ENCODE peak calls at places on chromosome 15, in five cellular contexts. C is GM12878, Y is SK-N-SH, V is HepG2, K is K562. O is an unnamed sample. For H3K36me3, the result is how much of the 10 kb centered on the place peaks cover.

GRCh38 chr15:30953731-30954378 is 37.6 kb downstream of the MTMR10 start:
- DNase-seq in V (no peak), K (peak), C (no peak), Y (no peak), O (peak)

GRCh38 chr15:98713585-98714001 is 65.3 kb downstream of the IGF1R start:
- DNase-seq in Y (no peak), V (no peak), K (no peak), C (peak), O (no peak)

GRCh38 chr15:78617131-78617915 is 3.5 kb downstream of the CHRNA3 start:
- DNase-seq in Y (no peak), K (no peak), C (no peak), V (no peak), O (no peak)

GRCh38 chr15:35738370-35738769 is 192.4 kb upstream of the DPH6 start:
- DNase-seq in C (no peak), V (no peak), Y (no peak), K (no peak), O (no peak)

GRCh38 chr15:95804484-95804883 is 526.0 kb upstream of the NR2F2 start:
- DNase-seq in Y (no peak), K (no peak), C (no peak), V (no peak), O (no peak)

GRCh38 chr15:72474912-72475601 is 927 bp downstream of the ARIH1 start:
- DNase-seq in C (peak), K (peak), V (peak), Y (peak), O (peak)

GRCh38 chr15:31202953-31203352 is 101.4 kb upstream of the TRPM1 start:
- DNase-seq in K (no peak), C (no peak), Y (no peak), V (no peak), O (no peak)

GRCh38 chr15:101172421-101173097 is 79.3 kb downstream of the CHSY1 start:
- DNase-seq in C (no peak), V (no peak), Y (peak), K (no peak), O (no peak)

GRCh38 chr15:36590838-36591237 is 11.4 kb downstream of the CDIN1 start:
- DNase-seq in C (no peak), K (no peak), V (no peak), Y (no peak), O (no peak)

GRCh38 chr15:92118162-92118935 is 264.8 kb downstream of the SLCO3A1 start:
- DNase-seq in C (no peak), V (no peak), Y (no peak), K (no peak), O (no peak)

GRCh38 chr15:49082960-49083359 is 36.7 kb upstream of the SECISBP2L start:
- DNase-seq in V (no peak), Y (no peak), C (no peak), K (no peak), O (no peak)

GRCh38 chr15:43954181-43954621 is 127.4 kb downstream of the WDR76 start:
- DNase-seq in Y (no peak), C (no peak), V (no peak), K (no peak), O (no peak)

GRCh38 chr15:93126496-93127083 is 37.6 kb upstream of the RGMA start:
- DNase-seq in K (no peak), V (no peak), Y (no peak), C (no peak), O (no peak)
- TF ChIP-seq SIN3A in K (no peak), V (no peak), Y (no peak), C (no peak), O (no peak)

DNA sequence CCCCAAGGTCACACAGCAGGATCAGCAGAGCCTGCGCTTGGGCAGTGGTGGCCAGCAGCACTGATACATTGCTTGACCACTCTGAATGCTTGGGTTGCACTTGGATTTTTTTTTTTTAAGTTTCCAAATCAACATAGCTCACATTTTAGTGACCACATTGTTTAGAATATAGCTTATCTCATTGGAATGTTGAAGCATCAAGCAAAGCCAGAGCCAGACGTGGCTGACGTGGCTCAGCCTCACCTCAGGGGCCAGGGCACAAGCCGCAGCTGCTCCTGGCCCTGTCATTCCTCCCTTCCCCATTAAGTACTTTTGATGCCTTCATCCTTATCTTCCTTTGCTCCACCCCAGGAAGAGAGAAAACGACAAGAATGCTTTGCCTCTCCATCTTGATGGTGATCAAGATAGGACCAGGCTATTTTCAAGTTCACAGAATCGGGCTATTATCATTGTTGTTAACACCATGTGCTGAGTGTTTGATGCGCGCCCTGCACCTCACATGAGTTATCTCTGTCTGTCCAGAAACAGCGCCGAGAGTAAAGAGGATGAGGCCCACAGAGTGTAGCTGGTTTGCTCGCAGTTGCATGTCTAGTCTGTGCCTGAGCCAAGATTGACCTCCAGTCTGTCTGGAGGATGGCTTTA is 75.8 kb downstream of the AAGAB start:
- DNase-seq in Y (no peak), C (no peak), V (no peak), K (peak), O (peak)
- H3K36me3 ChIP-seq in Y (under half), C (under half), V (half or more), K (under half), O (under half)

DNA sequence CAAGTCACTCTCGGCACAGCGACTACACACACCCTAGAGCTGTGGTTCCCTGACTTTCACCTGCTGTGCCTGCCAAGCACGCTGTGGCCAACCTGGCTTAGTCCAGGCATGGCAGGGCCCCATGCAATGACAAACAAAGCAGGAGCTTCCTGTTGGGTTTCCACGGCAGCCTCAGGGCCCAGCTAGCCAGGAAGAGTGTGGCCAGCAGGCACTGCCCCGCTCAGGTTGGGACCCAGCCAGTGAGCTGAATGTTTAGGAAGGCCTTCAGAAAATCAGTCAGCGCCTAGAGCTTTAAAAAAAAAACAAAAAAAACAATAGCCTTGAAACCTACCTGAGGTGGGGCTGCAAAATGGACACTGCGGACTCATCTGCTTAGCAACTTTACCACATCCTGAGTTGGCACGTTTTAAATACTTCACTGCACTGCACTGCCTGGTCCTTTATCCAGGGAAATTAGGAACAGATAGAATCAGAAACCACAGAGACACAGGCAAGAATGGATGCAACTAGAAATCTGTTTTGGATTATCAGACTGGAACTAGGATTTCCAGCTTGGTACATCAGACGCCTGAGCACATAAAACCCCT is 36.3 kb upstream of the LDHAL6B start:
- DNase-seq in K (no peak), V (peak), Y (peak), C (no peak), O (no peak)
- TF ChIP-seq SIN3A in K (no peak), V (no peak), Y (no peak), C (no peak), O (no peak)

GRCh38 chr15:69434236-69434635 is 18.4 kb upstream of the RPLP1 start:
- DNase-seq in C (no peak), Y (no peak), V (no peak), K (no peak), O (no peak)

GRCh38 chr15:69435980-69436379 is 16.6 kb upstream of the RPLP1 start:
- DNase-seq in Y (no peak), V (no peak), C (no peak), K (no peak), O (no peak)

GRCh38 chr15:69439623-69440022 is 13.0 kb upstream of the RPLP1 start:
- DNase-seq in V (no peak), K (no peak), Y (no peak), C (no peak), O (no peak)

GRCh38 chr15:69433831-69434230 is 18.8 kb upstream of the RPLP1 start:
- DNase-seq in Y (no peak), V (no peak), C (no peak), K (no peak), O (no peak)

DNA sequence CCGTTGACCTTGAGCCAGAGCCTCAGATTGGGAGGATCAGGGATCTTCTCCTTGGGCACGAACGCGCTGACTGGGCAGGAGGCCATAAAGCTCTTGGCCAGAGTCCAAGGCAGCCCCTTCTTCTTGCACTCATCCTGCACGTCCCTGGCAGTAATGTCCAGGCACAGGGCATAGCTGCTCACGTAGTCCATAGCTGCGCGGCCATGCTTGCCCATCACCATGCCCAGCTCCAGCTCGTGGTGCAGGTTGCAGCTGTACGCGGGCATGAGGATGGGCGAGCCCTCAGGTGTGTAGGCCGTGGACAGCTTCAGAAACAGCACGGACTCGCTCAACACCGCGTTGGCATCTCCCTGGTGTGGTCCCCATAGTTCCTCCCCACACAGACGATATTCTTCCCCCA is 17.9 kb upstream of the RPLP1 start:
- DNase-seq in C (no peak), V (no peak), K (no peak), Y (no peak), O (no peak)
- H3K36me3 ChIP-seq in C (under half), V (half or more), K (half or more), Y (under half), O (half or more)

O was measured in Panc1.